ENCODE peak calls at places on chromosomes 2 and 18, in five cellular contexts. A is foreskin fibroblast, L is substantia nigra, R is posterior cingulate gyrus, M is EL. N is an unnamed sample.

GRCh38 chr2:122136071-122136470 is 380.6 kb downstream of the TSN start:
- DNase-seq in A (peak; percentile 1), L (no peak), R (no peak), M (peak; percentile 41), N (no peak)

GRCh38 chr2:174124171-174124570 is 124.2 kb downstream of the OLA1 start:
- DNase-seq in A (peak; percentile 20), L (no peak), R (no peak), M (no peak), N (no peak)

GRCh38 chr18:61651880-61652268 is 240.9 kb downstream of the RNF152 start:
- DNase-seq in A (no peak), L (no peak), R (no peak), M (no peak), N (no peak)

GRCh38 chr2:164014068-164014577 is 278.3 kb upstream of the FIGN start:
- DNase-seq in A (no peak), L (peak; percentile 20), R (peak; percentile 50), M (no peak), N (no peak)

GRCh38 chr2:228352048-228352447 is 170.6 kb upstream of the SPHKAP start:
- DNase-seq in A (no peak), L (no peak), R (no peak), M (no peak), N (no peak)

GRCh38 chr2:55493220-55493619 is 26.3 kb upstream of the CFAP36 start:
- DNase-seq in A (peak; percentile 3), L (no peak), R (no peak), M (peak; percentile 8), N (no peak)

GRCh38 chr18:37871583-37871982 is 306.0 kb upstream of the CELF4 start:
- DNase-seq in A (no peak), L (no peak), R (no peak), M (no peak), N (no peak)

GRCh38 chr18:5058768-5059539 is 138.1 kb downstream of the AKAIN1 start:
- DNase-seq in A (no peak), L (no peak), R (no peak), M (no peak), N (no peak)

GRCh38 chr18:12038082-12038660 is 55.5 kb upstream of the ANKRD62 start:
- DNase-seq in A (peak; percentile 64), L (no peak), R (no peak), M (peak; percentile 25), N (no peak)

GRCh38 chr2:176774768-176775453 is 437.7 kb upstream of the HNRNPA3 start:
- DNase-seq in A (peak; percentile 8), L (no peak), R (no peak), M (no peak), N (no peak)

GRCh38 chr2:190891370-190891769 is 10.7 kb downstream of the GLS start:
- DNase-seq in A (no peak), L (no peak), R (no peak), M (no peak), N (no peak)

GRCh38 chr2:54657664-54658083 is 65.8 kb upstream of the EML6 start:
- DNase-seq in A (peak; percentile 61), L (peak; percentile 14), R (peak; percentile 47), M (peak; percentile 38), N (peak; percentile 38)

GRCh38 chr2:137912358-137912757 is 51.9 kb upstream of the HNMT start:
- DNase-seq in A (no peak), L (no peak), R (no peak), M (no peak), N (no peak)

GRCh38 chr2:177328056-177328455 is 63.5 kb upstream of the NFE2L2 start:
- DNase-seq in A (peak; percentile 60), L (no peak), R (no peak), M (peak; percentile 27), N (peak; percentile 29)